ENCODE peak calls at places on chromosome 16, in four cellular contexts. H is brain microvascular endothelial cell, P is HL-60, G is dorsolateral prefrontal cortex. D is an unnamed sample.

GRCh38 chr16:8848939-8849391 is 19.8 kb downstream of the CARHSP1 start:
- DNase-seq in H (peak; percentile 77), P (no peak), G (no peak), D (no peak)

GRCh38 chr16:11161439-11161838 is 94.6 kb downstream of the SOCS1 start:
- DNase-seq in H (no peak), P (no peak), G (no peak), D (no peak)

GRCh38 chr16:26645629-26646028 is 421.1 kb upstream of the C16orf82 start:
- DNase-seq in H (no peak), P (no peak), G (peak; percentile 49), D (no peak)

GRCh38 chr16:83219285-83219684 is 588.5 kb upstream of the HSBP1 start:
- DNase-seq in H (no peak), P (no peak), G (no peak), D (no peak)

GRCh38 chr16:84374160-84374489 is 5.8 kb downstream of the ATP2C2 start:
- DNase-seq in H (no peak), P (no peak), G (peak; percentile 24), D (no peak)

GRCh38 chr16:2043980-2044451 is 3.6 kb downstream of the NTHL1 start:
- DNase-seq in H (no peak), P (no peak), G (peak; percentile 73), D (no peak)

GRCh38 chr16:85861095-85861825 is 37.7 kb upstream of the IRF8 start:
- DNase-seq in H (no peak), P (no peak), G (no peak), D (no peak)

GRCh38 chr16:85316321-85316919 is 204.1 kb upstream of the CIBAR2 start:
- DNase-seq in H (no peak), P (peak; percentile 52), G (peak; percentile 53), D (no peak)

GRCh38 chr16:81018496-81018895 is 11.5 kb downstream of the CENPN start:
- DNase-seq in H (no peak), P (no peak), G (peak; percentile 78), D (no peak)

DNA sequence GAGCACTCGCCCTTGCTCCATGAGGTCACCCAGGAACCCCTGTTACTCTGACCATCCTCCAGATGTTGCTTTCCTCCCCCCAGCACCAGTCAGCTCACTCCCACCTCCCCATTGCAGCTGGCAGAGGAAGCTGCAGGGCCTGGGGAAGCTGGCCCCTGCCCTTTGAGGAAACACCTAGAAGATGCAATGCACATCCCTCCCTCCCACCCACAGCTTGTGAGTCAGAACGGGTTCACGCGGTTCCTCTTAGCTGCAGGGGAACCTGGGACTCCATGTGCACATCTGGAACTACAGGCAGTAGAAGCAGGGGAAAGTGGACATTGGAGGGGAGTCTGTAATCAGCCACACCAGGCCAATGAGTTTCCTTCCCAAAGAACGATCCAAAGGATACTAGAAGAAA is 96.9 kb downstream of the KATNIP start:
- DNase-seq in H (no peak), P (peak; percentile 69), G (no peak), D (no peak)
- TF ChIP-seq CTCF in H (no peak), P (no peak), G (no peak), D (no peak)

GRCh38 chr16:13919330-13919682 is 648 bp upstream of the ERCC4 start:
- DNase-seq in H (no peak), P (no peak), G (no peak), D (peak; percentile 22)
- H3K4me3 ChIP-seq in H (peak overlapping the region; percentile 37), P (peak overlapping the region; percentile 6), G (peak overlapping the region; percentile 95), D (no peak overlapping the region)

GRCh38 chr16:67426950-67427349 is 4.0 kb upstream of the HSD11B2 start:
- DNase-seq in H (no peak), P (no peak), G (no peak), D (no peak)

GRCh38 chr16:67426022-67426421 is 4.9 kb upstream of the HSD11B2 start:
- DNase-seq in H (no peak), P (no peak), G (no peak), D (no peak)

GRCh38 chr16:67429799-67430503 is 970 bp upstream of the HSD11B2 start:
- DNase-seq in H (no peak), P (no peak), G (no peak), D (no peak)

GRCh38 chr16:67429053-67429798 is 1.7 kb upstream of the HSD11B2 start:
- DNase-seq in H (no peak), P (no peak), G (no peak), D (no peak)

GRCh38 chr16:67428146-67428731 is 2.7 kb upstream of the HSD11B2 start:
- DNase-seq in H (peak; percentile 22), P (peak; percentile 50), G (peak; percentile 33), D (peak; percentile 31)
- TF ChIP-seq CTCF in H (peak; percentile 97), P (peak; percentile 91), G (peak; percentile 52), D (peak; percentile 96)

DNA sequence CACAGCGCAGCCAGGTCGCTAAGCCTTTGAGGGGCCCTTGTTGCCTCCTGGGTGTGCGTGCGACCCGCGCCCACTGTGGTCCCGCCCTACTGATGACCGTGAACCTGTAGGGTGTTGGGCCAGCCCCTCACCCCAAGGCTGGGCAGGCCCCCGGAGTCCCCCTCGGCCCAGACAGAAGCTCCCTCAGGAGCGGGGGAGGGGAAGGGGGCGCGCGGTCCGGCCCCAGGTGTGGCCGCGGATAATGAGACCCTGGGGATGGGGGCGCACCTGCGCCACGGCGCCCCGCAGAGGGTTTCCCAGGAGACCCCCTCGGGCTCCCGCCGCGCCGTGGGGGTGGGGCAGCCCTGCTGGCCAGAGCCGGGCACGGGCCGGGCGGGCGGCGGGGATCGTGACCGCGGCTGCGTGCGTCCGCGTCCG is 378 bp upstream of the ARHGDIG start:
- DNase-seq in H (no peak), P (no peak), G (no peak), D (no peak)
- H3K4me3 ChIP-seq in H (no peak overlapping the region), P (no peak overlapping the region), G (peak overlapping the region; percentile 52), D (no peak overlapping the region)

GRCh38 chr16:57749101-57749692 is 13.6 kb downstream of the KATNB1 start:
- DNase-seq in H (no peak), P (no peak), G (no peak), D (no peak)

GRCh38 chr16:57747496-57747895 is 11.9 kb downstream of the KATNB1 start:
- DNase-seq in H (no peak), P (no peak), G (no peak), D (no peak)

GRCh38 chr16:57747091-57747490 is 11.5 kb downstream of the KATNB1 start:
- DNase-seq in H (no peak), P (no peak), G (no peak), D (no peak)

GRCh38 chr16:57748596-57748995 is 13.0 kb downstream of the KATNB1 start:
- DNase-seq in H (no peak), P (no peak), G (no peak), D (no peak)

GRCh38 chr16:57747996-57748395 is 12.4 kb downstream of the KATNB1 start:
- DNase-seq in H (no peak), P (no peak), G (no peak), D (no peak)
- TF ChIP-seq CTCF in H (no peak), P (no peak), G (no peak), D (no peak)

GRCh38 chr16:57301126-57301817 is 16.8 kb upstream of the PLLP start:
- DNase-seq in H (no peak), P (no peak), G (no peak), D (no peak)
- H3K4me3 ChIP-seq in H (peak overlapping the region; percentile 29), P (peak overlapping the region; percentile 29), G (peak overlapping the region; percentile 51), D (no peak overlapping the region)

GRCh38 chr16:67736858-67737257 is 17.7 kb upstream of the GFOD2 start:
- DNase-seq in H (no peak), P (no peak), G (no peak), D (no peak)
- TF ChIP-seq CTCF in H (no peak), P (no peak), G (no peak), D (no peak)

GRCh38 chr16:12210258-12210880 is 233.8 kb downstream of the SNX29 start:
- DNase-seq in H (no peak), P (no peak), G (no peak), D (no peak)
- H3K4me3 ChIP-seq in H (no peak overlapping the region), P (no peak overlapping the region), G (no peak overlapping the region), D (no peak overlapping the region)

DNA sequence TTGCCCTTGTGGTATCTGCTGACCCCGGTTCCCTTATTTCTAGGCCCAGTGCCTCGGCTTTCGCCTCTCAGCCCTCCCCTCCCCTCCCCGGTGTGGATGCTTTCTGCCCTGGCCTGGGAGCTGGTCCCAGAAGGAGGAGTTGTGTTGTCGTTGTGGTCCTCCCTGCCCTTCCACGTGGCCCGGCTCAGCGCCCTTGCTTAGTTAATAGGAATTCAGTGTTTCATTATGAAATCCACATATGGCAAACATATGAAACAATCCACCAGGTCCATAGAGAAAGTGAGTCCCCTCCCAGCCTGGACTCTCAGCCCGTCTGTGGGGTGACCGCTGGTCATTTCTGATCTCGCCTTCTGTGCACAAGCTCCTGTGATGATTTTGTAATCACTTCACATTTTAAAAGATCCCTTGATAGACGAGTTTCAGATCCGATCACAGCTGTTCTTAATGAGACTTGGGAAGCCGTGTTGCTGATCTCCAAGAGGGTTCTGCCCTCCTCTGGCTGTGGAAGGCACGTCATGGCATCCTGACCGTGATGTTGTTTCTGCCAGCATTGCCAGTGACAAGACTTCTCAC is 112.1 kb downstream of the BANP start:
- DNase-seq in H (peak; percentile 51), P (no peak), G (peak; percentile 57), D (no peak)
- TF ChIP-seq CTCF in H (peak; percentile 71), P (no peak), G (no peak), D (peak; percentile 51)

GRCh38 chr16:31183432-31184428 is 3.8 kb downstream of the FUS start:
- DNase-seq in H (no peak), P (no peak), G (no peak), D (no peak)
- H3K4me3 ChIP-seq in H (no peak overlapping the region), P (peak overlapping the region; percentile 74), G (no peak overlapping the region), D (no peak overlapping the region)